ENCODE peak calls at places on chromosome 17, in seven cellular contexts. Y, P, U, G, S, W and I are unnamed samples.

GRCh38 chr17:46831573-46832305 is 13.2 kb upstream of the WNT3 start:
- DNase-seq in U (no peak), P (no peak), G (no peak), W (no peak), S (no peak), Y (peak), I (no peak)

GRCh38 chr17:52201764-52202571 is 43.5 kb upstream of the CA10 start:
- DNase-seq in S (no peak), P (no peak), W (no peak), Y (no peak), U (no peak), G (no peak), I (no peak)

GRCh38 chr17:61813211-61813610 is 50.1 kb downstream of the BRIP1 start:
- DNase-seq in S (no peak), Y (no peak), P (no peak), W (no peak), G (no peak), U (no peak), I (no peak)

GRCh38 chr17:80586464-80587228 is 42.0 kb downstream of the RPTOR start:
- DNase-seq in Y (no peak), G (no peak), S (no peak), P (no peak), U (no peak), W (no peak), I (no peak)

GRCh38 chr17:55264273-55264639 is 504 bp upstream of the HLF start:
- DNase-seq in Y (no peak), U (no peak), G (no peak), W (no peak), S (no peak), P (no peak), I (no peak)

GRCh38 chr17:30921544-30922196 is at the start of gene ADAP2:
- DNase-seq in Y (no peak), S (no peak), W (no peak), G (peak), U (no peak), P (peak), I (no peak)

GRCh38 chr17:72915631-72916081 is 176.8 kb downstream of the SLC39A11 start:
- DNase-seq in G (no peak), W (no peak), Y (no peak), S (no peak), P (no peak), U (no peak), I (no peak)

GRCh38 chr17:4722678-4723240 is 8.5 kb upstream of the MED11 start:
- DNase-seq in G (no peak), P (no peak), W (no peak), U (no peak), S (no peak), Y (no peak), I (no peak)

GRCh38 chr17:33520404-33521032 is 227.4 kb upstream of the ASIC2 start:
- DNase-seq in G (no peak), Y (no peak), U (no peak), P (peak), S (peak), W (peak), I (peak)

GRCh38 chr17:59618894-59619312 is 792 bp upstream of the CLTC start:
- DNase-seq in W (peak), Y (no peak), P (no peak), S (peak), G (no peak), U (peak), I (no peak)

GRCh38 chr17:53892222-53892621 is 69.5 kb downstream of the KIF2B start:
- DNase-seq in G (no peak), W (no peak), Y (no peak), P (no peak), U (no peak), S (no peak), I (no peak)

GRCh38 chr17:50681260-50682200 is 26.2 kb downstream of the ANKRD40 start:
- DNase-seq in Y (no peak), S (no peak), U (no peak), W (peak), P (no peak), G (no peak), I (no peak)

GRCh38 chr17:68198931-68199836 is 48.7 kb upstream of the AMZ2 start:
- DNase-seq in Y (no peak), P (no peak), W (no peak), U (no peak), G (no peak), S (peak), I (peak)

GRCh38 chr17:60087882-60088669 is 9.4 kb upstream of the HEATR6 start:
- DNase-seq in P (no peak), Y (no peak), S (no peak), G (no peak), U (no peak), W (no peak), I (no peak)